ENCODE peak calls at places on chromosome 22, in ten cellular contexts. One of them, this sample, is unnamed.

GRCh38 chr22:37661160-37661924 is 2.8 kb downstream of the PDXP start:
- DNase-seq in AG10803: peak
- DNase-seq in iPS DF 6.9: no peak
- DNase-seq in foreskin fibroblast: peak
- DNase-seq in fibroblast of the aortic adventitia: peak
- DNase-seq in GM12865: peak
- DNase-seq in stomach: no peak
- DNase-seq in HCT116: no peak
- DNase-seq in AG09309: no peak
- DNase-seq in neural progenitor cell: peak
- DNase-seq in this sample: no peak

GRCh38 chr22:17952273-17952801 is 72.0 kb downstream of the MICAL3 start:
- DNase-seq in AG10803: no peak
- DNase-seq in iPS DF 6.9: no peak
- DNase-seq in foreskin fibroblast: no peak
- DNase-seq in fibroblast of the aortic adventitia: no peak
- DNase-seq in GM12865: no peak
- DNase-seq in stomach: no peak
- DNase-seq in HCT116: no peak
- DNase-seq in AG09309: no peak
- DNase-seq in neural progenitor cell: no peak
- DNase-seq in this sample: no peak

GRCh38 chr22:46107089-46107664 is 43.1 kb upstream of the PPARA start:
- DNase-seq in AG10803: no peak
- DNase-seq in iPS DF 6.9: no peak
- DNase-seq in foreskin fibroblast: no peak
- DNase-seq in fibroblast of the aortic adventitia: no peak
- DNase-seq in GM12865: no peak
- DNase-seq in stomach: peak
- DNase-seq in HCT116: no peak
- DNase-seq in AG09309: no peak
- DNase-seq in neural progenitor cell: no peak
- DNase-seq in this sample: peak

GRCh38 chr22:23503142-23503541 is 76.9 kb downstream of the IGLL1 start:
- DNase-seq in AG10803: no peak
- DNase-seq in iPS DF 6.9: no peak
- DNase-seq in foreskin fibroblast: no peak
- DNase-seq in fibroblast of the aortic adventitia: no peak
- DNase-seq in GM12865: no peak
- DNase-seq in stomach: no peak
- DNase-seq in HCT116: no peak
- DNase-seq in AG09309: no peak
- DNase-seq in neural progenitor cell: no peak
- DNase-seq in this sample: peak

GRCh38 chr22:24950272-24950902 is 2.1 kb upstream of the KIAA1671 start:
- DNase-seq in AG10803: peak
- DNase-seq in iPS DF 6.9: no peak
- DNase-seq in foreskin fibroblast: no peak
- DNase-seq in fibroblast of the aortic adventitia: peak
- DNase-seq in GM12865: peak
- DNase-seq in stomach: no peak
- DNase-seq in HCT116: no peak
- DNase-seq in AG09309: no peak
- DNase-seq in neural progenitor cell: peak
- DNase-seq in this sample: no peak

GRCh38 chr22:43287441-43287840 is 55.7 kb downstream of the SCUBE1 start:
- DNase-seq in AG10803: no peak
- DNase-seq in iPS DF 6.9: no peak
- DNase-seq in foreskin fibroblast: no peak
- DNase-seq in fibroblast of the aortic adventitia: no peak
- DNase-seq in GM12865: no peak
- DNase-seq in stomach: no peak
- DNase-seq in HCT116: no peak
- DNase-seq in AG09309: no peak
- DNase-seq in neural progenitor cell: no peak
- DNase-seq in this sample: no peak

GRCh38 chr22:31681625-31682345 is 19.8 kb upstream of the PISD start:
- DNase-seq in AG10803: peak
- DNase-seq in iPS DF 6.9: no peak
- DNase-seq in foreskin fibroblast: peak
- DNase-seq in fibroblast of the aortic adventitia: peak
- DNase-seq in GM12865: no peak
- DNase-seq in stomach: no peak
- DNase-seq in HCT116: no peak
- DNase-seq in AG09309: peak
- DNase-seq in neural progenitor cell: no peak
- DNase-seq in this sample: no peak

GRCh38 chr22:37470087-37470445 is 16.1 kb downstream of the MFNG start:
- DNase-seq in AG10803: peak
- DNase-seq in iPS DF 6.9: no peak
- DNase-seq in foreskin fibroblast: no peak
- DNase-seq in fibroblast of the aortic adventitia: no peak
- DNase-seq in GM12865: no peak
- DNase-seq in stomach: no peak
- DNase-seq in HCT116: no peak
- DNase-seq in AG09309: no peak
- DNase-seq in neural progenitor cell: no peak
- DNase-seq in this sample: no peak

GRCh38 chr22:28129319-28129962 is 210.4 kb upstream of the PITPNB start:
- DNase-seq in AG10803: no peak
- DNase-seq in iPS DF 6.9: peak
- DNase-seq in foreskin fibroblast: no peak
- DNase-seq in fibroblast of the aortic adventitia: no peak
- DNase-seq in GM12865: no peak
- DNase-seq in stomach: no peak
- DNase-seq in HCT116: no peak
- DNase-seq in AG09309: no peak
- DNase-seq in neural progenitor cell: no peak
- DNase-seq in this sample: no peak

GRCh38 chr22:33873186-33873585 is 47.1 kb downstream of the LARGE1 start:
- DNase-seq in AG10803: peak
- DNase-seq in iPS DF 6.9: no peak
- DNase-seq in foreskin fibroblast: no peak
- DNase-seq in fibroblast of the aortic adventitia: peak
- DNase-seq in GM12865: no peak
- DNase-seq in stomach: peak
- DNase-seq in HCT116: no peak
- DNase-seq in AG09309: no peak
- DNase-seq in neural progenitor cell: no peak
- DNase-seq in this sample: no peak

GRCh38 chr22:27625769-27626674 is 175.5 kb downstream of the MN1 start:
- DNase-seq in AG10803: no peak
- DNase-seq in iPS DF 6.9: no peak
- DNase-seq in foreskin fibroblast: no peak
- DNase-seq in fibroblast of the aortic adventitia: no peak
- DNase-seq in GM12865: no peak
- DNase-seq in stomach: no peak
- DNase-seq in HCT116: no peak
- DNase-seq in AG09309: no peak
- DNase-seq in neural progenitor cell: no peak
- DNase-seq in this sample: no peak

GRCh38 chr22:27060188-27060587 is 402.8 kb downstream of the MIAT start:
- DNase-seq in AG10803: no peak
- DNase-seq in iPS DF 6.9: no peak
- DNase-seq in foreskin fibroblast: no peak
- DNase-seq in fibroblast of the aortic adventitia: no peak
- DNase-seq in GM12865: no peak
- DNase-seq in stomach: no peak
- DNase-seq in HCT116: no peak
- DNase-seq in AG09309: no peak
- DNase-seq in neural progenitor cell: no peak
- DNase-seq in this sample: no peak

GRCh38 chr22:46030241-46030880 is 53.4 kb upstream of the WNT7B start:
- DNase-seq in AG10803: no peak
- DNase-seq in iPS DF 6.9: no peak
- DNase-seq in foreskin fibroblast: no peak
- DNase-seq in fibroblast of the aortic adventitia: no peak
- DNase-seq in GM12865: no peak
- DNase-seq in stomach: no peak
- DNase-seq in HCT116: no peak
- DNase-seq in AG09309: no peak
- DNase-seq in neural progenitor cell: no peak
- DNase-seq in this sample: peak

GRCh38 chr22:42910221-42910942 is 53.3 kb upstream of the ARFGAP3 start:
- DNase-seq in AG10803: no peak
- DNase-seq in iPS DF 6.9: no peak
- DNase-seq in foreskin fibroblast: no peak
- DNase-seq in fibroblast of the aortic adventitia: no peak
- DNase-seq in GM12865: no peak
- DNase-seq in stomach: no peak
- DNase-seq in HCT116: no peak
- DNase-seq in AG09309: no peak
- DNase-seq in neural progenitor cell: no peak
- DNase-seq in this sample: no peak

GRCh38 chr22:31960767-31961166 is 16.4 kb downstream of the YWHAH start:
- DNase-seq in AG10803: no peak
- DNase-seq in iPS DF 6.9: no peak
- DNase-seq in foreskin fibroblast: no peak
- DNase-seq in fibroblast of the aortic adventitia: no peak
- DNase-seq in GM12865: no peak
- DNase-seq in stomach: no peak
- DNase-seq in HCT116: no peak
- DNase-seq in AG09309: no peak
- DNase-seq in neural progenitor cell: peak
- DNase-seq in this sample: no peak

GRCh38 chr22:29205260-29205597 is 467 bp upstream of the EMID1 start:
- DNase-seq in AG10803: no peak
- DNase-seq in iPS DF 6.9: no peak
- DNase-seq in foreskin fibroblast: no peak
- DNase-seq in fibroblast of the aortic adventitia: no peak
- DNase-seq in GM12865: no peak
- DNase-seq in stomach: no peak
- DNase-seq in HCT116: no peak
- DNase-seq in AG09309: no peak
- DNase-seq in neural progenitor cell: no peak
- DNase-seq in this sample: no peak
- H3K4me3 ChIP-seq in AG10803: no peak
- H3K4me3 ChIP-seq in iPS DF 6.9: peak
- H3K4me3 ChIP-seq in foreskin fibroblast: peak
- H3K4me3 ChIP-seq in fibroblast of the aortic adventitia: peak
- H3K4me3 ChIP-seq in GM12865: peak
- H3K4me3 ChIP-seq in stomach: peak
- H3K4me3 ChIP-seq in HCT116: peak
- H3K4me3 ChIP-seq in AG09309: peak
- H3K4me3 ChIP-seq in neural progenitor cell: peak
- H3K4me3 ChIP-seq in this sample: peak

DNA sequence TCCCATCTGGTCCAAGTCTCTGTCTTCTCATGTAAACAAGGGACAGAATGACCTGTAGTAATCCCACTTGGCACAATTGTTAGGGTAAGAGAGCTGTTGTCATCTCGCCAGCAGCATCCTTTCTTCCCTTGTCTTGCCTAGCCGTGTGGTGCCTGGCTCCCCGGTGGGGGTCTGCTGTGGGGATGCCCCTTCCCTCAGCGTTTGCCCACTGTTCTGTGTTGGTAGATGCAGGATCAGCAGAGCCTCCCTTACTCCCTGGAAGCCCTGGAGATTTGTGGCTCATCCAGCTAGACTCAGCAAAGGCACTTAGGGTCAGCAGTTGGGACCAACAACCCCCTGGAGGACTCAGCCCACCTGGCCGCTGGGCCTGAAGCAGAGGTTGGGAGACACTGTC is 13.0 kb downstream of the ACO2 start:
- DNase-seq in AG10803: no peak
- DNase-seq in iPS DF 6.9: no peak
- DNase-seq in foreskin fibroblast: no peak
- DNase-seq in fibroblast of the aortic adventitia: no peak
- DNase-seq in GM12865: no peak
- DNase-seq in stomach: no peak
- DNase-seq in HCT116: no peak
- DNase-seq in AG09309: no peak
- DNase-seq in neural progenitor cell: no peak
- DNase-seq in this sample: no peak
- H3K4me3 ChIP-seq in AG10803: no peak
- H3K4me3 ChIP-seq in iPS DF 6.9: no peak
- H3K4me3 ChIP-seq in foreskin fibroblast: no peak
- H3K4me3 ChIP-seq in fibroblast of the aortic adventitia: no peak
- H3K4me3 ChIP-seq in GM12865: no peak
- H3K4me3 ChIP-seq in stomach: no peak
- H3K4me3 ChIP-seq in HCT116: no peak
- H3K4me3 ChIP-seq in AG09309: no peak
- H3K4me3 ChIP-seq in neural progenitor cell: no peak
- H3K4me3 ChIP-seq in this sample: no peak

GRCh38 chr22:49006207-49007012 is 821.3 kb downstream of the BRD1 start:
- DNase-seq in AG10803: no peak
- DNase-seq in iPS DF 6.9: no peak
- DNase-seq in foreskin fibroblast: no peak
- DNase-seq in fibroblast of the aortic adventitia: no peak
- DNase-seq in GM12865: no peak
- DNase-seq in stomach: peak
- DNase-seq in HCT116: no peak
- DNase-seq in AG09309: no peak
- DNase-seq in neural progenitor cell: no peak
- DNase-seq in this sample: peak
- H3K4me3 ChIP-seq in AG10803: no peak
- H3K4me3 ChIP-seq in iPS DF 6.9: no peak
- H3K4me3 ChIP-seq in foreskin fibroblast: no peak
- H3K4me3 ChIP-seq in fibroblast of the aortic adventitia: no peak
- H3K4me3 ChIP-seq in GM12865: no peak
- H3K4me3 ChIP-seq in stomach: no peak
- H3K4me3 ChIP-seq in HCT116: no peak
- H3K4me3 ChIP-seq in AG09309: no peak
- H3K4me3 ChIP-seq in neural progenitor cell: no peak
- H3K4me3 ChIP-seq in this sample: no peak

GRCh38 chr22:44329179-44329796 is 16.5 kb upstream of the SHISAL1 start:
- DNase-seq in AG10803: no peak
- DNase-seq in iPS DF 6.9: no peak
- DNase-seq in foreskin fibroblast: no peak
- DNase-seq in fibroblast of the aortic adventitia: no peak
- DNase-seq in GM12865: peak
- DNase-seq in stomach: no peak
- DNase-seq in HCT116: no peak
- DNase-seq in AG09309: no peak
- DNase-seq in neural progenitor cell: no peak
- DNase-seq in this sample: no peak

GRCh38 chr22:44331881-44332714 is 19.3 kb upstream of the SHISAL1 start:
- DNase-seq in AG10803: peak
- DNase-seq in iPS DF 6.9: no peak
- DNase-seq in foreskin fibroblast: peak
- DNase-seq in fibroblast of the aortic adventitia: peak
- DNase-seq in GM12865: no peak
- DNase-seq in stomach: no peak
- DNase-seq in HCT116: no peak
- DNase-seq in AG09309: no peak
- DNase-seq in neural progenitor cell: peak
- DNase-seq in this sample: no peak

GRCh38 chr22:44328762-44329161 is 16.0 kb upstream of the SHISAL1 start:
- DNase-seq in AG10803: no peak
- DNase-seq in iPS DF 6.9: no peak
- DNase-seq in foreskin fibroblast: no peak
- DNase-seq in fibroblast of the aortic adventitia: no peak
- DNase-seq in GM12865: no peak
- DNase-seq in stomach: no peak
- DNase-seq in HCT116: no peak
- DNase-seq in AG09309: no peak
- DNase-seq in neural progenitor cell: no peak
- DNase-seq in this sample: no peak

GRCh38 chr22:44330727-44331660 is 18.2 kb upstream of the SHISAL1 start:
- DNase-seq in AG10803: no peak
- DNase-seq in iPS DF 6.9: no peak
- DNase-seq in foreskin fibroblast: no peak
- DNase-seq in fibroblast of the aortic adventitia: no peak
- DNase-seq in GM12865: no peak
- DNase-seq in stomach: no peak
- DNase-seq in HCT116: no peak
- DNase-seq in AG09309: no peak
- DNase-seq in neural progenitor cell: peak
- DNase-seq in this sample: no peak

GRCh38 chr22:44330188-44330726 is 17.5 kb upstream of the SHISAL1 start:
- DNase-seq in AG10803: no peak
- DNase-seq in iPS DF 6.9: no peak
- DNase-seq in foreskin fibroblast: no peak
- DNase-seq in fibroblast of the aortic adventitia: no peak
- DNase-seq in GM12865: no peak
- DNase-seq in stomach: no peak
- DNase-seq in HCT116: no peak
- DNase-seq in AG09309: no peak
- DNase-seq in neural progenitor cell: no peak
- DNase-seq in this sample: no peak
- H3K4me3 ChIP-seq in AG10803: peak
- H3K4me3 ChIP-seq in iPS DF 6.9: no peak
- H3K4me3 ChIP-seq in foreskin fibroblast: no peak
- H3K4me3 ChIP-seq in fibroblast of the aortic adventitia: peak
- H3K4me3 ChIP-seq in GM12865: no peak
- H3K4me3 ChIP-seq in stomach: peak
- H3K4me3 ChIP-seq in HCT116: no peak
- H3K4me3 ChIP-seq in AG09309: no peak
- H3K4me3 ChIP-seq in neural progenitor cell: peak
- H3K4me3 ChIP-seq in this sample: no peak

This sample was measured in kidney.